ENCODE peak calls at places on chromosomes 12 and 14, in ten cellular contexts. E, M, R, X, O, I, D, P, T and U are unnamed samples.

GRCh38 chr12:42652048-42652447 is 62.5 kb upstream of the PRICKLE1 start:
- DNase-seq in E (no peak), T (no peak), I (no peak), M (no peak), X (no peak), R (no peak), P (no peak), O (no peak), D (no peak), U (no peak)

GRCh38 chr12:109738878-109739665 is 25.4 kb downstream of the FAM222A start:
- DNase-seq in X (no peak), P (no peak), E (no peak), R (no peak), T (no peak), I (peak; percentile 2), M (no peak), D (no peak), O (peak; percentile 52), U (peak; percentile 33)

GRCh38 chr12:108565976-108566375 is 3.6 kb downstream of the ISCU start:
- DNase-seq in X (peak; percentile 60), M (no peak), I (peak; percentile 81), T (peak; percentile 54), E (peak; percentile 25), R (peak; percentile 37), P (no peak), D (no peak), O (peak; percentile 80), U (peak; percentile 80)

GRCh38 chr12:121139301-121139700 is 6.6 kb downstream of the P2RX7 start:
- DNase-seq in M (no peak), R (no peak), O (no peak), D (no peak), X (no peak), T (no peak), P (no peak), E (no peak), I (no peak), U (no peak)

GRCh38 chr12:80627773-80628172 is 79.7 kb upstream of the MYF6 start:
- DNase-seq in O (peak; percentile 54), T (no peak), M (no peak), D (no peak), P (no peak), E (no peak), R (no peak), I (no peak), X (no peak), U (no peak)

GRCh38 chr14:64758711-64759554 is 54.7 kb downstream of the PLEKHG3 start:
- DNase-seq in I (peak; percentile 62), O (peak; percentile 88), E (no peak), R (no peak), M (no peak), T (no peak), D (no peak), X (no peak), P (no peak), U (peak; percentile 43)

GRCh38 chr12:65655074-65655493 is 169.2 kb upstream of the HMGA2 start:
- DNase-seq in T (no peak), P (no peak), M (no peak), X (no peak), D (no peak), R (no peak), I (no peak), E (no peak), O (no peak), U (no peak)

GRCh38 chr12:85179680-85180300 is 100.2 kb upstream of the ALX1 start:
- DNase-seq in E (no peak), D (no peak), O (no peak), R (no peak), M (no peak), X (no peak), T (no peak), P (no peak), I (no peak), U (no peak)

GRCh38 chr12:101727098-101727497 is 12.2 kb downstream of the SYCP3 start:
- DNase-seq in D (no peak), X (no peak), E (no peak), R (no peak), P (no peak), T (no peak), O (no peak), M (no peak), I (no peak), U (no peak)

GRCh38 chr12:116937640-116938039 is 26.9 kb downstream of the FBXW8 start:
- DNase-seq in O (no peak), X (no peak), M (no peak), I (no peak), P (no peak), E (no peak), R (no peak), T (no peak), D (no peak), U (no peak)

GRCh38 chr12:43896496-43896895 is 60.6 kb downstream of the TMEM117 start:
- DNase-seq in X (no peak), D (no peak), T (no peak), E (no peak), M (no peak), R (no peak), O (no peak), I (no peak), P (no peak), U (no peak)